ENCODE peak calls at places on chromosomes 5 and 9, in four cellular contexts. F, M, W and V are unnamed samples.
A peak's percentile ranks its signal among the peaks of the same experiment; 100 is the strongest.

GRCh38 chr5:144453753-144454152 is 283.1 kb downstream of the KCTD16 start:
- DNase-seq in F (no peak), W (no peak), M (no peak), V (no peak)

GRCh38 chr5:60370508-60370907 is 329.5 kb downstream of the DEPDC1B start:
- DNase-seq in F (no peak), M (no peak), W (no peak), V (no peak)

GRCh38 chr9:85741112-85741874 is 461 bp downstream of the AGTPBP1 start:
- DNase-seq in F (peak; percentile 27), W (peak; percentile 30), M (peak; percentile 84), V (peak; percentile 76)

GRCh38 chr5:143629871-143630658 is 181.9 kb upstream of the HMHB1 start:
- DNase-seq in F (no peak), M (no peak), W (peak; percentile 54), V (no peak)

GRCh38 chr5:77724934-77725333 is 51.2 kb downstream of the TBCA start:
- DNase-seq in W (no peak), F (no peak), M (no peak), V (no peak)

GRCh38 chr9:129069128-129069824 is 11.6 kb upstream of the DOLPP1 start:
- DNase-seq in M (no peak), F (peak; percentile 85), W (peak; percentile 19), V (no peak)

GRCh38 chr5:135878156-135878620 is 17.5 kb downstream of the IL9 start:
- DNase-seq in F (no peak), M (peak; percentile 59), W (no peak), V (no peak)

GRCh38 chr5:31130682-31131081 is 62.8 kb upstream of the CDH6 start:
- DNase-seq in F (no peak), M (no peak), W (no peak), V (no peak)

GRCh38 chr5:172953776-172954189 is 5.4 kb upstream of the RPL26L1 start:
- DNase-seq in M (no peak), W (peak; percentile 91), F (no peak), V (no peak)

GRCh38 chr9:98327249-98327561 is 71.8 kb upstream of the TBC1D2 start:
- DNase-seq in M (no peak), F (no peak), W (no peak), V (no peak)

GRCh38 chr5:171157775-171158174 is 151.3 kb upstream of the TLX3 start:
- DNase-seq in W (no peak), M (no peak), F (no peak), V (no peak)

GRCh38 chr5:463952-464351 is 21.0 kb downstream of the EXOC3 start:
- DNase-seq in W (no peak), M (peak; percentile 23), F (no peak), V (no peak)

GRCh38 chr5:176784218-176785165 is 25.9 kb upstream of the UNC5A start:
- DNase-seq in F (no peak), W (peak; percentile 82), M (no peak), V (no peak)

GRCh38 chr5:765948-766631 is 18.4 kb downstream of the ZDHHC11B start:
- DNase-seq in F (peak; percentile 15), M (peak; percentile 78), W (no peak), V (peak; percentile 67)

GRCh38 chr5:44638286-44638869 is 170.4 kb upstream of the MRPS30 start:
- DNase-seq in M (no peak), W (no peak), F (no peak), V (no peak)

GRCh38 chr5:60727032-60727431 is 27.1 kb upstream of the DEPDC1B start:
- DNase-seq in W (no peak), M (no peak), F (no peak), V (no peak)

GRCh38 chr5:122816726-122817125 is 28.7 kb upstream of the SNX24 start:
- DNase-seq in F (no peak), W (no peak), M (no peak), V (no peak)

GRCh38 chr5:73151733-73152410 is 21.1 kb upstream of the TMEM174 start:
- DNase-seq in W (no peak), F (no peak), M (no peak), V (no peak)

GRCh38 chr9:116057371-116057770 is 96.2 kb upstream of the PAPPA start:
- DNase-seq in W (no peak), M (no peak), F (no peak), V (no peak)

GRCh38 chr5:177509991-177510566 is 453 bp upstream of the DOK3 start:
- DNase-seq in W (no peak), M (no peak), F (no peak), V (no peak)

GRCh38 chr5:143142596-143143435 is 260.7 kb downstream of the NR3C1 start:
- DNase-seq in F (peak; percentile 76), W (peak; percentile 71), M (no peak), V (no peak)

GRCh38 chr5:150999704-151000452 is 20.5 kb upstream of the GPX3 start:
- DNase-seq in F (peak; percentile 59), W (peak; percentile 36), M (no peak), V (peak; percentile 40)

GRCh38 chr5:41275813-41276512 is 62.6 kb upstream of the C6 start:
- DNase-seq in F (no peak), M (no peak), W (no peak), V (no peak)

GRCh38 chr9:128685636-128686489 is 3.2 kb upstream of the SET start:
- DNase-seq in W (no peak), M (no peak), F (no peak), V (no peak)

GRCh38 chr5:125140855-125141254 is 394.4 kb upstream of the ZNF608 start:
- DNase-seq in F (peak; percentile 16), W (peak; percentile 97), M (no peak), V (no peak)

GRCh38 chr5:68419637-68420452 is 204.3 kb downstream of the PIK3R1 start:
- DNase-seq in W (peak; percentile 43), F (no peak), M (no peak), V (no peak)

GRCh38 chr5:176748967-176749935 is 61.1 kb upstream of the UNC5A start:
- DNase-seq in M (peak; percentile 74), W (no peak), F (no peak), V (peak; percentile 49)

GRCh38 chr9:69965416-69966145 is 78.1 kb upstream of the MAMDC2 start:
- DNase-seq in W (no peak), F (no peak), M (no peak), V (no peak)

GRCh38 chr9:137405677-137406081 is 17.3 kb downstream of the EXD3 start:
- DNase-seq in F (no peak), M (no peak), W (no peak), V (no peak)

GRCh38 chr5:3344671-3345070 is 251.0 kb upstream of the IRX1 start:
- DNase-seq in F (no peak), W (no peak), M (peak; percentile 41), V (no peak)

GRCh38 chr5:139658501-139658927 is 10.4 kb downstream of the CXXC5 start:
- DNase-seq in F (no peak), W (no peak), M (no peak), V (no peak)
- TF ChIP-seq CTCF in F (no peak), W (no peak), M (no peak), V (no peak)

GRCh38 chr5:133993563-133993962 is 11.2 kb downstream of the VDAC1 start:
- DNase-seq in F (no peak), M (no peak), W (no peak), V (no peak)

GRCh38 chr5:133991171-133991910 is 13.4 kb downstream of the VDAC1 start:
- DNase-seq in F (no peak), M (no peak), W (no peak), V (no peak)

GRCh38 chr5:133993152-133993548 is 11.6 kb downstream of the VDAC1 start:
- DNase-seq in W (peak; percentile 60), F (no peak), M (no peak), V (no peak)

GRCh38 chr5:133994297-133994989 is 10.3 kb downstream of the VDAC1 start:
- DNase-seq in W (no peak), M (no peak), F (no peak), V (no peak)

DNA sequence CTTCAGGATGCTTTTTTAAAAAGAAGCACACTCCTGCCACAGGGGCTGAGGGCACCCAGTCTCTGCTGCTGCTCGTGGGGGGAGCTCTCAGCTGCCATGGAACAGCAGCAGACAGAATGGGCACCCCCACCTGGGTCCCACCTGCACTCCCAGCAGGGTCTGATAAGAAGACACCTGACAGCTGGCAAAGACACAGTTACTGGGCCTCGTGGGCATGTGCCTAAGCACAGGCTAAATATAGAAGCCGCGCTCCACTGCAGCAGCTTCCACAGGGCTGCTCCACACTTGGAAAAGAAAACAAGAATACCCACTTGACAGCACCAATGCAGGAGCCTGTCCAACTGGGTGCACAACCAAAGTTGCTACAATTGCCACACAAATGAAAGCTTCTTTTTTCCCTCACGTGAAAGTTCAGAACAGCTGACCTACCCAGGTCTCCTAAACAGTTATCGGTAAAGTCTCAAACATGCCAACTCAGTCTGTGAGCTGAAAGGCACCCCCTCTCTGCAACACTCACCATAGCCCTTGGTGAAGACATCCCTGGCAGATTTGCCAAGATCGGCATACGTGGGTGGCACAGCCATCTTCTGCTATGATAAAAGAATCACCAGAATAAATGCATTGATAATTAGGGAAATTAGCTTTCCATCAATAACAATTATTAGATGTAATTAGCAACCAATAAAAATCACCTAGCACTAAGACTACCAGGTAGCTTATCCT is 12.2 kb downstream of the VDAC1 start:
- DNase-seq in W (no peak), F (peak; percentile 69), M (no peak), V (no peak)
- TF ChIP-seq CTCF in W (no peak), F (no peak), M (no peak), V (no peak)

GRCh38 chr5:140109050-140109817 is 4.7 kb upstream of the PURA start:
- DNase-seq in M (no peak), W (no peak), F (peak; percentile 9), V (no peak)
- TF ChIP-seq CTCF in M (no peak), W (no peak), F (no peak), V (no peak)

DNA sequence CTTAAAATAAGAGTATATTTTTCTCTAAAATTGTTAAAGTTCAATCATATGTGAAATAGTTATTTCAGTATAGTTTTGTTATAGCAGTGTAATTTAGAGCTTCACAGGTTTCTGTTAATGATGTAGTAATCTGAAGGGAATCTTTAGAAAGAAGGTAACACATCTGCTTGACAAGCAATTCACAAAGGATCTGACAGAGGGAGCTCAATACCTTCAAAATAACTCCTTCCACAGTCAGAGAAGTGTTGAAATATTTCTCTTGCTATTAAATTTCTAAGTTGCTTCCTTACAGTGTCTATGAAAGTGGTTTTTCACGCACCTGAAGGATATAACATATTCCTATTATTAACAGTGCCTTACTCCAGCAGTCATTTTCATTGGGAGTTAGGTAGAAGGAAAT is 44.9 kb downstream of the SLC25A51 start:
- DNase-seq in M (no peak), W (peak; percentile 46), F (no peak), V (no peak)
- TF ChIP-seq CTCF in M (no peak), W (peak; percentile 25), F (no peak), V (no peak)

GRCh38 chr9:103789686-103790085 is 304.4 kb upstream of the SMC2 start:
- DNase-seq in F (no peak), W (peak; percentile 21), M (no peak), V (no peak)
- TF ChIP-seq CTCF in F (no peak), W (peak; percentile 36), M (no peak), V (peak; percentile 56)

GRCh38 chr9:135474915-135475314 is 4.7 kb upstream of the PPP1R26 start:
- DNase-seq in F (no peak), M (no peak), W (peak; percentile 16), V (no peak)
- TF ChIP-seq CTCF in F (no peak), M (no peak), W (peak; percentile 43), V (peak; percentile 77)